ENCODE peak calls at places on chromosomes 2 and 18, in six cellular contexts. H is OCI-LY7, E is fibroblast of lung, G is sigmoid colon, F is heart left ventricle, P is H1. Q is an unnamed sample. For H3K4me1, the result is how much of the 10 kb centered on the place peaks cover.

GRCh38 chr2:197167608-197168287 is 142.8 kb downstream of the ANKRD44 start:
- DNase-seq in F (no peak), E (no peak), G (no peak), H (no peak), P (no peak), Q (no peak)

GRCh38 chr2:45699032-45699658 is 47.7 kb downstream of the PRKCE start:
- DNase-seq in G (no peak), H (no peak), E (peak), F (no peak), P (no peak), Q (no peak)

GRCh38 chr2:157789161-157789720 is 86.9 kb downstream of the ACVR1 start:
- DNase-seq in P (no peak), E (no peak), H (no peak), F (peak), G (peak), Q (no peak)

GRCh38 chr2:109615637-109616144 is 1.5 kb downstream of the SOWAHC start:
- DNase-seq in G (no peak), F (no peak), P (no peak), E (no peak), H (no peak), Q (no peak)

GRCh38 chr2:61151434-61151833 is 10.6 kb upstream of the C2orf74 start:
- DNase-seq in G (no peak), F (no peak), E (peak), H (no peak), P (no peak), Q (no peak)

GRCh38 chr2:202286595-202286994 is 21.0 kb downstream of the NOP58 start:
- DNase-seq in E (no peak), F (no peak), H (no peak), P (no peak), G (no peak), Q (no peak)

GRCh38 chr18:9109523-9109922 is 7.0 kb downstream of the NDUFV2 start:
- DNase-seq in H (no peak), G (no peak), E (peak), F (no peak), P (no peak), Q (no peak)

GRCh38 chr2:140627136-140627535 is 1503.7 kb downstream of the LRP1B start:
- DNase-seq in P (no peak), E (no peak), G (no peak), H (no peak), F (no peak), Q (no peak)

GRCh38 chr2:68819556-68819955 is 51.6 kb downstream of the BMP10 start:
- DNase-seq in P (no peak), G (no peak), H (no peak), F (no peak), E (no peak), Q (no peak)

GRCh38 chr2:222882484-222882928 is 21.7 kb downstream of the ACSL3 start:
- DNase-seq in H (no peak), F (no peak), G (no peak), P (no peak), E (no peak), Q (no peak)

GRCh38 chr18:43160509-43160908 is 45.0 kb upstream of the RIT2 start:
- DNase-seq in H (no peak), F (no peak), E (peak), P (no peak), G (no peak), Q (no peak)

GRCh38 chr2:176056411-176056810 is 27.4 kb downstream of the EVX2 start:
- DNase-seq in H (no peak), G (no peak), F (no peak), P (no peak), E (no peak), Q (no peak)

GRCh38 chr2:216447293-216447692 is 35.0 kb downstream of the SMARCAL1 start:
- DNase-seq in F (peak), P (no peak), E (no peak), G (no peak), H (no peak), Q (no peak)

GRCh38 chr2:41926614-41927580 is 120.9 kb upstream of the PKDCC start:
- DNase-seq in F (no peak), P (no peak), G (peak), H (no peak), E (no peak), Q (no peak)

GRCh38 chr18:48106976-48107781 is 176.7 kb upstream of the SMAD2 start:
- DNase-seq in F (no peak), E (no peak), G (no peak), H (no peak), P (no peak), Q (no peak)

GRCh38 chr18:76741346-76741745 is 81.0 kb upstream of the ZNF236 start:
- DNase-seq in G (no peak), H (no peak), F (no peak), P (no peak), E (no peak), Q (no peak)

GRCh38 chr2:26687785-26688184 is 4.7 kb upstream of the KCNK3 start:
- DNase-seq in G (no peak), H (no peak), P (no peak), E (no peak), F (no peak), Q (no peak)

GRCh38 chr2:31137211-31138036 is 816 bp downstream of the GALNT14 start:
- DNase-seq in F (no peak), P (no peak), H (peak), G (no peak), E (no peak), Q (peak)

DNA sequence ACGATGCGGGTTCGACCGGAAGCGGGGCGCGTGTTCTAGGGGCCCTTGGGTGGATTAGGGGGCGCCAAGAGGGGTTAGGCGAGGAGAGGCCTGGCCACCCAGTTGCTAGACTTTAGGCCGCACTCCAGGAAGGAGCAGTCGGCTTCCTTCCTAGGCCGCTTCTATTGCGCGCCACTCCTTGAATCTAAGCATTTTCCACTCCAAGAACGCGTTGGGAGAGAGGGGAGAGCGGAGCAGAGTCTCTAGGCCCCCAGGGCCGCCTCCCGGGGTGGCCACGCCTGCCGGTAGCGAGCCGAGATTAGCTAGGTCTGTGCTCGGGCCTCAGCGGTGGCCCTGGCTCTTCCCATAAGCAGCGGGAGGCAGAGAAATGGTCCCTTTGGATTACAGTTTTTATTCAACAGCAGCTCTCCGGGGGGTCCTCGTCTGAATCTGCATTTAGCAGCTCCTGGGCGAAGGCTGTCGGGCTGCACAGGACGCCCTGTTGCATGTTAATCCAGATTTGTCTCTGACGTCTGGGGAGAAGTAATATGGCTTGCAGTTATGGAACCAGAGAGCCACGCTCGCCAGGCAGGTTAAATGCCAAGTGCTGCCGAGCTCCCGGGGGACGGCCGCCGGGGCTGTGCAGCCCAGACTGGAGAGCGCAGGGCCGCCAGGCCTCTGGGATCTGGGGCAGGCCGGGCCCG is 11.4 kb downstream of the MEIS1 start:
- DNase-seq in F (peak), P (no peak), E (peak), G (peak), H (no peak), Q (no peak)
- H3K4me3 ChIP-seq in F (peak), P (peak), E (peak), G (peak), H (no peak), Q (peak)

DNA sequence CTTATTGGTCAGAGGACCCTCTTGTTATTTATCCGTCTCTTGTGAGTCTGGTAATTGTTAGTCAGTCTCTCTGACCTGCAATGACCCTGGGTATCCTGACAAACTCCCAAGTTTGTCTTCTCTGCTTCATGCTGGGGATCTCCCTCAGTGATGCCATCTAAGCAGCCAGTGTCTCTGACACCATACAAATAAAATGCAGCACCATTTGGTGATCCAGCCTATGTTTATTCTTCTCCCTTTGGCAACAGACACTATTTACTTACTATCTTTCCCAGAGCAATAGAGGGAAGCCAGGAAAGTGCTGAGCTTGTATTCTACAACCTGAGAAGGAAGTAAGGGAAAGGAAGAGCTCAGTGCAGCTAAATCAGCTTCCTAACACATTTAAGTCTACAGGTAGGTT is 15.9 kb downstream of the SERPINE2 start:
- DNase-seq in F (no peak), G (no peak), P (no peak), H (no peak), E (peak), Q (no peak)
- H3K4me1 ChIP-seq in F (under half), G (under half), P (under half), H (under half), E (under half), Q (under half)

GRCh38 chr18:33022370-33022769 is 249.5 kb upstream of the KLHL14 start:
- DNase-seq in P (no peak), G (no peak), H (no peak), F (no peak), E (no peak), Q (no peak)
- TF ChIP-seq CTCF in P (no peak), G (no peak), H (peak), F (no peak), E (no peak), Q (no peak)

DNA sequence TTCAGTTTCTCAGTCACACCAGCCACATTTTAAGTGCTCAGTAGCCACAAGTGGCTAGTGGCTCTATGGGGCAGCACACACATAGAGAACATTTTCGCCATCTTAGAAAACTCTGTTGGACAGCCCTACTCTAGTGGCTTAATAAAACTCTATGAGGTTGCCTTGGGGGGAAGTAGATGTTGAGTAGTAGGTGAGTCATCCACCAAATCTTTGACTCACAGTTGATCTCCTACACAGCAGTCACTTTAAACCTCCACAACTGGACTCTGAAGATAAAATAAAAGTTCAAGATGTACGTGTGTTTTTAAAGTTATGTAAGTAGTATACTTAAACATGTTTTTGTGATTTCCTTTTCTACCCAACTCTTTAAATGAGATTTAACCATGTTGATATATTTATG is 379.0 kb downstream of the SETBP1 start:
- DNase-seq in F (no peak), E (peak), G (no peak), P (no peak), H (no peak), Q (no peak)
- H3K4me3 ChIP-seq in F (no peak), E (no peak), G (no peak), P (no peak), H (no peak), Q (no peak)